ENCODE peak calls at places on chromosome 22, in nine cellular contexts. One of them, this sample, is unnamed.

GRCh38 chr22:20206709-20207215 is 55.9 kb upstream of the CCDC188 start:
- DNase-seq in stimulated activated CD4-positive, alpha-beta T cell treated with anti-CD3 and anti-CD28 coated beads, Interleukin-1b, Interleukin-23, amount 100 ng/mL, for 1 hour: no peak
- DNase-seq in stomach: peak; percentile 58
- DNase-seq in NCI-H2029 treated with DMSO at 0.1 percent for 48 hours: no peak
- DNase-seq in T-cell: no peak
- DNase-seq in NCI-H1092: no peak
- DNase-seq in myocyte: no peak
- DNase-seq in dermis microvascular lymphatic vessel endothelial cell: peak; percentile 38
- DNase-seq in CD8-positive, alpha-beta memory T cell: no peak
- DNase-seq in this sample: no peak

GRCh38 chr22:24807284-24807950 is 1.4 kb downstream of the SGSM1 start:
- DNase-seq in stimulated activated CD4-positive, alpha-beta T cell treated with anti-CD3 and anti-CD28 coated beads, Interleukin-1b, Interleukin-23, amount 100 ng/mL, for 1 hour: no peak
- DNase-seq in stomach: no peak
- DNase-seq in NCI-H2029 treated with DMSO at 0.1 percent for 48 hours: no peak
- DNase-seq in T-cell: no peak
- DNase-seq in NCI-H1092: no peak
- DNase-seq in myocyte: no peak
- DNase-seq in dermis microvascular lymphatic vessel endothelial cell: no peak
- DNase-seq in CD8-positive, alpha-beta memory T cell: no peak
- DNase-seq in this sample: no peak

GRCh38 chr22:21020802-21021429 is 6.0 kb downstream of the P2RX6 start:
- DNase-seq in stimulated activated CD4-positive, alpha-beta T cell treated with anti-CD3 and anti-CD28 coated beads, Interleukin-1b, Interleukin-23, amount 100 ng/mL, for 1 hour: no peak
- DNase-seq in stomach: no peak
- DNase-seq in NCI-H2029 treated with DMSO at 0.1 percent for 48 hours: no peak
- DNase-seq in T-cell: no peak
- DNase-seq in NCI-H1092: no peak
- DNase-seq in myocyte: no peak
- DNase-seq in dermis microvascular lymphatic vessel endothelial cell: peak; percentile 14
- DNase-seq in CD8-positive, alpha-beta memory T cell: no peak
- DNase-seq in this sample: no peak

GRCh38 chr22:25700996-25701815 is 40.8 kb upstream of the MYO18B start:
- DNase-seq in stimulated activated CD4-positive, alpha-beta T cell treated with anti-CD3 and anti-CD28 coated beads, Interleukin-1b, Interleukin-23, amount 100 ng/mL, for 1 hour: no peak
- DNase-seq in stomach: no peak
- DNase-seq in NCI-H2029 treated with DMSO at 0.1 percent for 48 hours: no peak
- DNase-seq in T-cell: no peak
- DNase-seq in NCI-H1092: no peak
- DNase-seq in myocyte: peak; percentile 99
- DNase-seq in dermis microvascular lymphatic vessel endothelial cell: no peak
- DNase-seq in CD8-positive, alpha-beta memory T cell: no peak
- DNase-seq in this sample: peak; percentile 12

GRCh38 chr22:37742374-37743092 is 45.7 kb downstream of the TRIOBP start:
- DNase-seq in stimulated activated CD4-positive, alpha-beta T cell treated with anti-CD3 and anti-CD28 coated beads, Interleukin-1b, Interleukin-23, amount 100 ng/mL, for 1 hour: no peak
- DNase-seq in stomach: peak; percentile 70
- DNase-seq in NCI-H2029 treated with DMSO at 0.1 percent for 48 hours: no peak
- DNase-seq in T-cell: no peak
- DNase-seq in NCI-H1092: no peak
- DNase-seq in myocyte: peak; percentile 74
- DNase-seq in dermis microvascular lymphatic vessel endothelial cell: peak; percentile 41
- DNase-seq in CD8-positive, alpha-beta memory T cell: no peak
- DNase-seq in this sample: peak; percentile 78

GRCh38 chr22:45908961-45909360 is 68.0 kb downstream of the WNT7B start:
- DNase-seq in stimulated activated CD4-positive, alpha-beta T cell treated with anti-CD3 and anti-CD28 coated beads, Interleukin-1b, Interleukin-23, amount 100 ng/mL, for 1 hour: no peak
- DNase-seq in stomach: no peak
- DNase-seq in NCI-H2029 treated with DMSO at 0.1 percent for 48 hours: no peak
- DNase-seq in T-cell: no peak
- DNase-seq in NCI-H1092: no peak
- DNase-seq in myocyte: no peak
- DNase-seq in dermis microvascular lymphatic vessel endothelial cell: no peak
- DNase-seq in CD8-positive, alpha-beta memory T cell: no peak
- DNase-seq in this sample: no peak

GRCh38 chr22:23692598-23693291 is 1.9 kb downstream of the RGL4 start:
- DNase-seq in stimulated activated CD4-positive, alpha-beta T cell treated with anti-CD3 and anti-CD28 coated beads, Interleukin-1b, Interleukin-23, amount 100 ng/mL, for 1 hour: no peak
- DNase-seq in stomach: no peak
- DNase-seq in NCI-H2029 treated with DMSO at 0.1 percent for 48 hours: no peak
- DNase-seq in T-cell: no peak
- DNase-seq in NCI-H1092: no peak
- DNase-seq in myocyte: peak; percentile 99
- DNase-seq in dermis microvascular lymphatic vessel endothelial cell: no peak
- DNase-seq in CD8-positive, alpha-beta memory T cell: no peak
- DNase-seq in this sample: no peak

GRCh38 chr22:21711851-21712250 is 23.7 kb downstream of the YPEL1 start:
- DNase-seq in stimulated activated CD4-positive, alpha-beta T cell treated with anti-CD3 and anti-CD28 coated beads, Interleukin-1b, Interleukin-23, amount 100 ng/mL, for 1 hour: no peak
- DNase-seq in stomach: no peak
- DNase-seq in NCI-H2029 treated with DMSO at 0.1 percent for 48 hours: no peak
- DNase-seq in T-cell: no peak
- DNase-seq in NCI-H1092: no peak
- DNase-seq in myocyte: peak; percentile 82
- DNase-seq in dermis microvascular lymphatic vessel endothelial cell: no peak
- DNase-seq in CD8-positive, alpha-beta memory T cell: no peak
- DNase-seq in this sample: no peak

GRCh38 chr22:30159561-30160353 is 79.5 kb downstream of the HORMAD2 start:
- DNase-seq in stimulated activated CD4-positive, alpha-beta T cell treated with anti-CD3 and anti-CD28 coated beads, Interleukin-1b, Interleukin-23, amount 100 ng/mL, for 1 hour: no peak
- DNase-seq in stomach: no peak
- DNase-seq in NCI-H2029 treated with DMSO at 0.1 percent for 48 hours: no peak
- DNase-seq in T-cell: no peak
- DNase-seq in NCI-H1092: no peak
- DNase-seq in myocyte: peak; percentile 85
- DNase-seq in dermis microvascular lymphatic vessel endothelial cell: peak; percentile 2
- DNase-seq in CD8-positive, alpha-beta memory T cell: no peak
- DNase-seq in this sample: peak; percentile 17

GRCh38 chr22:43720718-43721117 is 91.4 kb downstream of the EFCAB6 start:
- DNase-seq in stimulated activated CD4-positive, alpha-beta T cell treated with anti-CD3 and anti-CD28 coated beads, Interleukin-1b, Interleukin-23, amount 100 ng/mL, for 1 hour: no peak
- DNase-seq in stomach: no peak
- DNase-seq in NCI-H2029 treated with DMSO at 0.1 percent for 48 hours: no peak
- DNase-seq in T-cell: no peak
- DNase-seq in NCI-H1092: no peak
- DNase-seq in myocyte: no peak
- DNase-seq in dermis microvascular lymphatic vessel endothelial cell: no peak
- DNase-seq in CD8-positive, alpha-beta memory T cell: no peak
- DNase-seq in this sample: no peak

GRCh38 chr22:33851240-33851639 is 69.0 kb downstream of the LARGE1 start:
- DNase-seq in stimulated activated CD4-positive, alpha-beta T cell treated with anti-CD3 and anti-CD28 coated beads, Interleukin-1b, Interleukin-23, amount 100 ng/mL, for 1 hour: no peak
- DNase-seq in stomach: no peak
- DNase-seq in NCI-H2029 treated with DMSO at 0.1 percent for 48 hours: no peak
- DNase-seq in T-cell: no peak
- DNase-seq in NCI-H1092: no peak
- DNase-seq in myocyte: no peak
- DNase-seq in dermis microvascular lymphatic vessel endothelial cell: no peak
- DNase-seq in CD8-positive, alpha-beta memory T cell: no peak
- DNase-seq in this sample: peak; percentile 12